ENCODE peak calls at places on chromosomes 13 and 19, in seven cellular contexts. One of them, this sample, is unnamed.

GRCh38 chr19:17841810-17842662 is 5.7 kb downstream of the JAK3 start:
- DNase-seq in Peyer's patch: peak; percentile 75
- DNase-seq in fibroblast of lung: peak; percentile 83
- DNase-seq in IMR-90: peak; percentile 63
- DNase-seq in ascending aorta: no peak
- DNase-seq in CD8-positive, alpha-beta memory T cell: no peak
- DNase-seq in tibial nerve: peak; percentile 80
- DNase-seq in this sample: no peak

GRCh38 chr19:13985771-13986347 is 20.3 kb downstream of the RFX1 start:
- DNase-seq in tibial nerve: no peak
- DNase-seq in IMR-90: no peak
- DNase-seq in ascending aorta: no peak
- DNase-seq in fibroblast of lung: no peak
- DNase-seq in CD8-positive, alpha-beta memory T cell: no peak
- DNase-seq in Peyer's patch: no peak
- DNase-seq in this sample: no peak

GRCh38 chr19:13817615-13818371 is 22.6 kb downstream of the ZSWIM4 start:
- DNase-seq in IMR-90: no peak
- DNase-seq in ascending aorta: no peak
- DNase-seq in fibroblast of lung: no peak
- DNase-seq in Peyer's patch: peak; percentile 91
- DNase-seq in CD8-positive, alpha-beta memory T cell: no peak
- DNase-seq in tibial nerve: no peak
- DNase-seq in this sample: no peak

GRCh38 chr19:56360841-56361240 is 32.5 kb downstream of the ZNF582 start:
- DNase-seq in ascending aorta: no peak
- DNase-seq in IMR-90: no peak
- DNase-seq in Peyer's patch: no peak
- DNase-seq in tibial nerve: no peak
- DNase-seq in CD8-positive, alpha-beta memory T cell: no peak
- DNase-seq in fibroblast of lung: no peak
- DNase-seq in this sample: no peak

GRCh38 chr19:29211562-29212416 is 1.2 kb downstream of the UQCRFS1 start:
- DNase-seq in CD8-positive, alpha-beta memory T cell: no peak
- DNase-seq in fibroblast of lung: peak; percentile 19
- DNase-seq in Peyer's patch: no peak
- DNase-seq in IMR-90: peak; percentile 12
- DNase-seq in ascending aorta: no peak
- DNase-seq in tibial nerve: no peak
- DNase-seq in this sample: no peak

GRCh38 chr19:48565090-48565489 is 13.1 kb downstream of the SULT2B1 start:
- DNase-seq in ascending aorta: no peak
- DNase-seq in Peyer's patch: no peak
- DNase-seq in fibroblast of lung: peak; percentile 54
- DNase-seq in IMR-90: peak; percentile 83
- DNase-seq in CD8-positive, alpha-beta memory T cell: no peak
- DNase-seq in tibial nerve: no peak
- DNase-seq in this sample: no peak

GRCh38 chr13:21898990-21899389 is 228.1 kb downstream of the FGF9 start:
- DNase-seq in Peyer's patch: no peak
- DNase-seq in IMR-90: no peak
- DNase-seq in CD8-positive, alpha-beta memory T cell: no peak
- DNase-seq in ascending aorta: no peak
- DNase-seq in fibroblast of lung: no peak
- DNase-seq in tibial nerve: no peak
- DNase-seq in this sample: no peak

GRCh38 chr13:33031277-33031676 is 15.1 kb downstream of the KL start:
- DNase-seq in IMR-90: no peak
- DNase-seq in ascending aorta: no peak
- DNase-seq in tibial nerve: no peak
- DNase-seq in CD8-positive, alpha-beta memory T cell: no peak
- DNase-seq in Peyer's patch: no peak
- DNase-seq in fibroblast of lung: no peak
- DNase-seq in this sample: no peak

GRCh38 chr13:26525528-26525927 is 32.0 kb upstream of the WASF3 start:
- DNase-seq in IMR-90: no peak
- DNase-seq in Peyer's patch: no peak
- DNase-seq in ascending aorta: no peak
- DNase-seq in CD8-positive, alpha-beta memory T cell: no peak
- DNase-seq in fibroblast of lung: no peak
- DNase-seq in tibial nerve: no peak
- DNase-seq in this sample: no peak

GRCh38 chr13:101397742-101398141 is 18.6 kb downstream of the NALCN start:
- DNase-seq in tibial nerve: no peak
- DNase-seq in fibroblast of lung: peak; percentile 70
- DNase-seq in IMR-90: peak; percentile 92
- DNase-seq in ascending aorta: no peak
- DNase-seq in Peyer's patch: no peak
- DNase-seq in CD8-positive, alpha-beta memory T cell: no peak
- DNase-seq in this sample: no peak

GRCh38 chr19:16088351-16088984 is 12.2 kb downstream of the TPM4 start:
- DNase-seq in fibroblast of lung: peak; percentile 69
- DNase-seq in tibial nerve: no peak
- DNase-seq in Peyer's patch: no peak
- DNase-seq in IMR-90: no peak
- DNase-seq in ascending aorta: no peak
- DNase-seq in CD8-positive, alpha-beta memory T cell: no peak
- DNase-seq in this sample: no peak

GRCh38 chr19:4075373-4075772 is 8.7 kb upstream of the ZBTB7A start:
- DNase-seq in IMR-90: no peak
- DNase-seq in ascending aorta: no peak
- DNase-seq in CD8-positive, alpha-beta memory T cell: no peak
- DNase-seq in fibroblast of lung: no peak
- DNase-seq in Peyer's patch: no peak
- DNase-seq in tibial nerve: no peak
- DNase-seq in this sample: no peak

GRCh38 chr13:50712469-50712868 is 131.0 kb downstream of the DLEU7 start:
- DNase-seq in fibroblast of lung: peak; percentile 26
- DNase-seq in tibial nerve: no peak
- DNase-seq in ascending aorta: no peak
- DNase-seq in CD8-positive, alpha-beta memory T cell: no peak
- DNase-seq in IMR-90: no peak
- DNase-seq in Peyer's patch: no peak
- DNase-seq in this sample: no peak

GRCh38 chr13:113937497-113938140 is 36.3 kb downstream of the C13orf46 start:
- DNase-seq in CD8-positive, alpha-beta memory T cell: no peak
- DNase-seq in fibroblast of lung: no peak
- DNase-seq in IMR-90: no peak
- DNase-seq in tibial nerve: no peak
- DNase-seq in ascending aorta: no peak
- DNase-seq in Peyer's patch: no peak
- DNase-seq in this sample: no peak

GRCh38 chr13:86051134-86052103 is 252.2 kb upstream of the SLITRK6 start:
- DNase-seq in fibroblast of lung: no peak
- DNase-seq in tibial nerve: no peak
- DNase-seq in CD8-positive, alpha-beta memory T cell: no peak
- DNase-seq in ascending aorta: no peak
- DNase-seq in Peyer's patch: no peak
- DNase-seq in IMR-90: no peak
- DNase-seq in this sample: no peak

GRCh38 chr19:53828531-53828930 is 4.4 kb upstream of the NLRP12 start:
- DNase-seq in tibial nerve: no peak
- DNase-seq in IMR-90: no peak
- DNase-seq in Peyer's patch: no peak
- DNase-seq in fibroblast of lung: no peak
- DNase-seq in ascending aorta: no peak
- DNase-seq in CD8-positive, alpha-beta memory T cell: no peak
- DNase-seq in this sample: no peak

GRCh38 chr13:40483601-40484000 is 182.8 kb downstream of the FOXO1 start:
- DNase-seq in Peyer's patch: no peak
- DNase-seq in IMR-90: no peak
- DNase-seq in CD8-positive, alpha-beta memory T cell: no peak
- DNase-seq in ascending aorta: no peak
- DNase-seq in fibroblast of lung: no peak
- DNase-seq in tibial nerve: no peak
- DNase-seq in this sample: no peak

GRCh38 chr13:105159794-105160193 is 1375.7 kb downstream of the EFNB2 start:
- DNase-seq in fibroblast of lung: no peak
- DNase-seq in tibial nerve: no peak
- DNase-seq in CD8-positive, alpha-beta memory T cell: no peak
- DNase-seq in ascending aorta: no peak
- DNase-seq in IMR-90: no peak
- DNase-seq in Peyer's patch: no peak
- DNase-seq in this sample: no peak

GRCh38 chr19:10712041-10712440 is 5.8 kb upstream of the DNM2 start:
- DNase-seq in CD8-positive, alpha-beta memory T cell: no peak
- DNase-seq in Peyer's patch: peak; percentile 76
- DNase-seq in ascending aorta: no peak
- DNase-seq in fibroblast of lung: no peak
- DNase-seq in tibial nerve: no peak
- DNase-seq in IMR-90: no peak
- DNase-seq in this sample: no peak

GRCh38 chr13:100721885-100722512 is 47.4 kb upstream of the TMTC4 start:
- DNase-seq in fibroblast of lung: peak; percentile 54
- DNase-seq in tibial nerve: peak; percentile 48
- DNase-seq in IMR-90: peak; percentile 50
- DNase-seq in ascending aorta: no peak
- DNase-seq in CD8-positive, alpha-beta memory T cell: peak; percentile 24
- DNase-seq in Peyer's patch: no peak
- DNase-seq in this sample: no peak

GRCh38 chr13:59303433-59303832 is 860.3 kb downstream of the DIAPH3 start:
- DNase-seq in ascending aorta: no peak
- DNase-seq in fibroblast of lung: no peak
- DNase-seq in tibial nerve: no peak
- DNase-seq in IMR-90: no peak
- DNase-seq in CD8-positive, alpha-beta memory T cell: no peak
- DNase-seq in Peyer's patch: no peak
- DNase-seq in this sample: no peak

GRCh38 chr13:44362394-44363040 is 11.1 kb upstream of the SERP2 start:
- DNase-seq in Peyer's patch: no peak
- DNase-seq in tibial nerve: no peak
- DNase-seq in fibroblast of lung: peak; percentile 18
- DNase-seq in ascending aorta: no peak
- DNase-seq in IMR-90: no peak
- DNase-seq in CD8-positive, alpha-beta memory T cell: no peak
- DNase-seq in this sample: no peak

GRCh38 chr13:40292108-40292507 is 374.3 kb downstream of the FOXO1 start:
- DNase-seq in fibroblast of lung: no peak
- DNase-seq in ascending aorta: no peak
- DNase-seq in IMR-90: no peak
- DNase-seq in Peyer's patch: no peak
- DNase-seq in CD8-positive, alpha-beta memory T cell: no peak
- DNase-seq in tibial nerve: no peak
- DNase-seq in this sample: no peak

GRCh38 chr19:45492627-45493470 is 4.0 kb downstream of the RTN2 start:
- DNase-seq in fibroblast of lung: peak; percentile 91
- DNase-seq in Peyer's patch: no peak
- DNase-seq in ascending aorta: no peak
- DNase-seq in tibial nerve: no peak
- DNase-seq in IMR-90: peak; percentile 80
- DNase-seq in CD8-positive, alpha-beta memory T cell: no peak
- DNase-seq in this sample: no peak
- H3K4me3 ChIP-seq in fibroblast of lung: peak overlapping the region; percentile 68
- H3K4me3 ChIP-seq in Peyer's patch: peak overlapping the region; percentile 54
- H3K4me3 ChIP-seq in ascending aorta: peak overlapping the region; percentile 51
- H3K4me3 ChIP-seq in tibial nerve: peak overlapping the region; percentile 36
- H3K4me3 ChIP-seq in IMR-90: peak overlapping the region; percentile 89
- H3K4me3 ChIP-seq in CD8-positive, alpha-beta memory T cell: no peak overlapping the region
- H3K4me3 ChIP-seq in this sample: peak overlapping the region; percentile 75

GRCh38 chr13:97849305-97849704 is 104.2 kb upstream of the IPO5 start:
- DNase-seq in ascending aorta: no peak
- DNase-seq in Peyer's patch: no peak
- DNase-seq in IMR-90: peak; percentile 52
- DNase-seq in tibial nerve: no peak
- DNase-seq in fibroblast of lung: peak; percentile 37
- DNase-seq in CD8-positive, alpha-beta memory T cell: no peak
- DNase-seq in this sample: no peak
- H3K4me3 ChIP-seq in ascending aorta: no peak overlapping the region
- H3K4me3 ChIP-seq in Peyer's patch: no peak overlapping the region
- H3K4me3 ChIP-seq in IMR-90: no peak overlapping the region
- H3K4me3 ChIP-seq in tibial nerve: no peak overlapping the region
- H3K4me3 ChIP-seq in fibroblast of lung: no peak overlapping the region
- H3K4me3 ChIP-seq in CD8-positive, alpha-beta memory T cell: no peak overlapping the region
- H3K4me3 ChIP-seq in this sample: no peak overlapping the region

GRCh38 chr19:41808663-41809566 is 12.5 kb downstream of the CEACAM3 start:
- DNase-seq in Peyer's patch: no peak
- DNase-seq in ascending aorta: no peak
- DNase-seq in CD8-positive, alpha-beta memory T cell: no peak
- DNase-seq in IMR-90: no peak
- DNase-seq in fibroblast of lung: no peak
- DNase-seq in tibial nerve: peak; percentile 14
- DNase-seq in this sample: no peak
- H3K4me3 ChIP-seq in Peyer's patch: no peak overlapping the region
- H3K4me3 ChIP-seq in ascending aorta: no peak overlapping the region
- H3K4me3 ChIP-seq in CD8-positive, alpha-beta memory T cell: no peak overlapping the region
- H3K4me3 ChIP-seq in IMR-90: no peak overlapping the region
- H3K4me3 ChIP-seq in fibroblast of lung: no peak overlapping the region
- H3K4me3 ChIP-seq in tibial nerve: no peak overlapping the region
- H3K4me3 ChIP-seq in this sample: no peak overlapping the region

GRCh38 chr19:7874080-7874856 is at the start of gene PRR36:
- DNase-seq in Peyer's patch: peak; percentile 51
- DNase-seq in CD8-positive, alpha-beta memory T cell: no peak
- DNase-seq in ascending aorta: no peak
- DNase-seq in IMR-90: no peak
- DNase-seq in tibial nerve: no peak
- DNase-seq in fibroblast of lung: no peak
- DNase-seq in this sample: no peak

GRCh38 chr19:7874857-7875393 is 735 bp upstream of the PRR36 start:
- DNase-seq in IMR-90: no peak
- DNase-seq in CD8-positive, alpha-beta memory T cell: no peak
- DNase-seq in ascending aorta: no peak
- DNase-seq in fibroblast of lung: no peak
- DNase-seq in Peyer's patch: no peak
- DNase-seq in tibial nerve: no peak
- DNase-seq in this sample: no peak

GRCh38 chr19:7871530-7872305 is 2.5 kb downstream of the PRR36 start:
- DNase-seq in CD8-positive, alpha-beta memory T cell: peak; percentile 79
- DNase-seq in ascending aorta: peak; percentile 36
- DNase-seq in Peyer's patch: peak; percentile 94
- DNase-seq in fibroblast of lung: peak; percentile 92
- DNase-seq in tibial nerve: peak; percentile 72
- DNase-seq in IMR-90: peak; percentile 85
- DNase-seq in this sample: peak; percentile 29

GRCh38 chr19:7872306-7873204 is 1.6 kb downstream of the PRR36 start:
- DNase-seq in fibroblast of lung: no peak
- DNase-seq in tibial nerve: no peak
- DNase-seq in IMR-90: no peak
- DNase-seq in CD8-positive, alpha-beta memory T cell: no peak
- DNase-seq in ascending aorta: no peak
- DNase-seq in Peyer's patch: peak; percentile 40
- DNase-seq in this sample: no peak

DNA sequence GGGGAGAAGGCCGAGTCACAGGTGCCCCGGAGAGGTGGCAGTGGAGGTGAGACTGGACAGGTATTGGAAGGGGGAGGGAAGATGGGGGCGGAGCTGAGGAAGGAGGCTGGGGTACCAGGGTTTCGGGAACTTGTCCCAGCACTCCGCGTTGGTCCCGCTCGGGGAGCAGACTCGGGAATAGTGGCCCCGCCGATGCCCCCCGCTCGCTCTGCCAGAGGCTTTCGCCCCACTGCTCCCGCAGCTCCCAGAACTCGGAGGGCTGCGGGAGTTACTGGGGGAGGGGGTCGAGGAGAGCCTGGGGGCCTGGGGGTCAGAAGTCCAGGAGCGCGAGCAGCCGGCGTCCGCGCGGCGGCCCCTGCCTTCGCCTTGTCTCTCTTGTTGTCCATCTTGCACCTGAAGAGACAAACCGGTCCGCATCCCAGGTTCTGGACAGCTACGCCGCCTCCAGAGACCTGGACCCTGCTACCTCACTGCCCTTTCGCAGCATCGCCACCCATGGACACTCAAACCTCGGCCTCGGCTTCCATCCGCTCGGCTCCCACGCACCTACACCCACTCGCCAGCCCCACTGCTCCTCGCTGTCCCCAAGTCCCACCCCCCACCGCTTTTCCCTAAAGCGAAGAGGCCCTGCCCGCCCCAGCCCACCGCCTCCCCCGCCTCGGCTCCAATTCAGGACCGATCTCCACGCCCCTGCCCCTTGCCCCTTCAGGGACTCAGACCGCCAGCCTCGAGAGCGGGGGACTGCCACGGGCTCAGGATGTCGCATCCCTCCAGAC is 698 bp downstream of the PRR36 start:
- DNase-seq in fibroblast of lung: no peak
- DNase-seq in tibial nerve: no peak
- DNase-seq in ascending aorta: no peak
- DNase-seq in CD8-positive, alpha-beta memory T cell: no peak
- DNase-seq in Peyer's patch: no peak
- DNase-seq in IMR-90: no peak
- DNase-seq in this sample: no peak
- H3K4me3 ChIP-seq in fibroblast of lung: no peak overlapping the region
- H3K4me3 ChIP-seq in tibial nerve: no peak overlapping the region
- H3K4me3 ChIP-seq in ascending aorta: peak overlapping the region; percentile 30
- H3K4me3 ChIP-seq in CD8-positive, alpha-beta memory T cell: no peak overlapping the region
- H3K4me3 ChIP-seq in Peyer's patch: peak overlapping the region; percentile 19
- H3K4me3 ChIP-seq in IMR-90: no peak overlapping the region
- H3K4me3 ChIP-seq in this sample: peak overlapping the region; percentile 46

This sample was measured in thoracic aorta.